ENCODE peak calls at places on chromosome 22, in six cellular contexts. One of them, this sample, is unnamed.
A peak's percentile ranks its signal among the peaks of the same experiment; 100 is the strongest.

GRCh38 chr22:46617250-46618103 is 2.7 kb upstream of the GRAMD4 start:
- DNase-seq in posterior cingulate gyrus: no peak
- DNase-seq in activated T-helper 1 cell treated with anti-CD3 and anti-CD28 coated beads, Interleukin-2, amount 50 U/mL, for 16 hours: no peak
- DNase-seq in ELR: no peak
- DNase-seq in GM23338: no peak
- DNase-seq in HFFc6: peak; percentile 7
- DNase-seq in this sample: no peak

GRCh38 chr22:30344447-30345200 is 12.1 kb downstream of the SF3A1 start:
- DNase-seq in GM23338: no peak
- DNase-seq in posterior cingulate gyrus: peak; percentile 62
- DNase-seq in HFFc6: no peak
- DNase-seq in activated T-helper 1 cell treated with anti-CD3 and anti-CD28 coated beads, Interleukin-2, amount 50 U/mL, for 16 hours: no peak
- DNase-seq in ELR: no peak
- DNase-seq in this sample: no peak

GRCh38 chr22:42156597-42156996 is 26.0 kb upstream of the CYP2D6 start:
- DNase-seq in ELR: no peak
- DNase-seq in activated T-helper 1 cell treated with anti-CD3 and anti-CD28 coated beads, Interleukin-2, amount 50 U/mL, for 16 hours: no peak
- DNase-seq in posterior cingulate gyrus: peak; percentile 3
- DNase-seq in GM23338: no peak
- DNase-seq in HFFc6: no peak
- DNase-seq in this sample: no peak

GRCh38 chr22:20384865-20385264 is 9.1 kb upstream of the ZNF74 start:
- DNase-seq in ELR: no peak
- DNase-seq in GM23338: no peak
- DNase-seq in HFFc6: no peak
- DNase-seq in posterior cingulate gyrus: no peak
- DNase-seq in activated T-helper 1 cell treated with anti-CD3 and anti-CD28 coated beads, Interleukin-2, amount 50 U/mL, for 16 hours: no peak
- DNase-seq in this sample: no peak

GRCh38 chr22:30865656-30866055 is 102.9 kb downstream of the MORC2 start:
- DNase-seq in GM23338: no peak
- DNase-seq in activated T-helper 1 cell treated with anti-CD3 and anti-CD28 coated beads, Interleukin-2, amount 50 U/mL, for 16 hours: no peak
- DNase-seq in ELR: no peak
- DNase-seq in HFFc6: no peak
- DNase-seq in posterior cingulate gyrus: peak; percentile 21
- DNase-seq in this sample: no peak

GRCh38 chr22:17057959-17058814 is 26.6 kb upstream of the IL17RA start:
- DNase-seq in ELR: peak; percentile 68
- DNase-seq in posterior cingulate gyrus: peak; percentile 94
- DNase-seq in GM23338: peak; percentile 81
- DNase-seq in HFFc6: peak; percentile 71
- DNase-seq in activated T-helper 1 cell treated with anti-CD3 and anti-CD28 coated beads, Interleukin-2, amount 50 U/mL, for 16 hours: no peak
- DNase-seq in this sample: peak; percentile 48

GRCh38 chr22:48621085-48621484 is 1206.6 kb downstream of the BRD1 start:
- DNase-seq in GM23338: no peak
- DNase-seq in ELR: no peak
- DNase-seq in posterior cingulate gyrus: no peak
- DNase-seq in activated T-helper 1 cell treated with anti-CD3 and anti-CD28 coated beads, Interleukin-2, amount 50 U/mL, for 16 hours: no peak
- DNase-seq in HFFc6: no peak
- DNase-seq in this sample: no peak

GRCh38 chr22:46416537-46417267 is 81.2 kb downstream of the TRMU start:
- DNase-seq in GM23338: no peak
- DNase-seq in ELR: no peak
- DNase-seq in activated T-helper 1 cell treated with anti-CD3 and anti-CD28 coated beads, Interleukin-2, amount 50 U/mL, for 16 hours: no peak
- DNase-seq in posterior cingulate gyrus: no peak
- DNase-seq in HFFc6: no peak
- DNase-seq in this sample: no peak

GRCh38 chr22:50058338-50059184 is 463 bp upstream of the TTLL8 start:
- DNase-seq in activated T-helper 1 cell treated with anti-CD3 and anti-CD28 coated beads, Interleukin-2, amount 50 U/mL, for 16 hours: no peak
- DNase-seq in ELR: no peak
- DNase-seq in HFFc6: no peak
- DNase-seq in posterior cingulate gyrus: no peak
- DNase-seq in GM23338: no peak
- DNase-seq in this sample: no peak

GRCh38 chr22:19811811-19812771 is 42.6 kb downstream of the GNB1L start:
- DNase-seq in GM23338: no peak
- DNase-seq in posterior cingulate gyrus: peak; percentile 88
- DNase-seq in ELR: no peak
- DNase-seq in activated T-helper 1 cell treated with anti-CD3 and anti-CD28 coated beads, Interleukin-2, amount 50 U/mL, for 16 hours: no peak
- DNase-seq in HFFc6: no peak
- DNase-seq in this sample: no peak

GRCh38 chr22:35589071-35589735 is 27.9 kb downstream of the MB start:
- DNase-seq in ELR: peak; percentile 99
- DNase-seq in HFFc6: peak; percentile 98
- DNase-seq in activated T-helper 1 cell treated with anti-CD3 and anti-CD28 coated beads, Interleukin-2, amount 50 U/mL, for 16 hours: no peak
- DNase-seq in GM23338: no peak
- DNase-seq in posterior cingulate gyrus: no peak
- DNase-seq in this sample: peak; percentile 43

GRCh38 chr22:44360686-44361381 is 48.1 kb upstream of the SHISAL1 start:
- DNase-seq in GM23338: peak; percentile 50
- DNase-seq in activated T-helper 1 cell treated with anti-CD3 and anti-CD28 coated beads, Interleukin-2, amount 50 U/mL, for 16 hours: no peak
- DNase-seq in ELR: peak; percentile 74
- DNase-seq in HFFc6: peak; percentile 75
- DNase-seq in posterior cingulate gyrus: peak; percentile 69
- DNase-seq in this sample: peak; percentile 73

GRCh38 chr22:30604723-30605122 is 2.3 kb upstream of the TCN2 start:
- DNase-seq in HFFc6: no peak
- DNase-seq in activated T-helper 1 cell treated with anti-CD3 and anti-CD28 coated beads, Interleukin-2, amount 50 U/mL, for 16 hours: no peak
- DNase-seq in posterior cingulate gyrus: peak; percentile 10
- DNase-seq in ELR: no peak
- DNase-seq in GM23338: no peak
- DNase-seq in this sample: no peak

GRCh38 chr22:27930246-27931060 is 11.4 kb upstream of the PITPNB start:
- DNase-seq in GM23338: peak; percentile 8
- DNase-seq in activated T-helper 1 cell treated with anti-CD3 and anti-CD28 coated beads, Interleukin-2, amount 50 U/mL, for 16 hours: no peak
- DNase-seq in HFFc6: peak; percentile 15
- DNase-seq in ELR: no peak
- DNase-seq in posterior cingulate gyrus: no peak
- DNase-seq in this sample: no peak

GRCh38 chr22:47178339-47178738 is 415.9 kb downstream of the TBC1D22A start:
- DNase-seq in posterior cingulate gyrus: no peak
- DNase-seq in HFFc6: no peak
- DNase-seq in ELR: no peak
- DNase-seq in GM23338: no peak
- DNase-seq in activated T-helper 1 cell treated with anti-CD3 and anti-CD28 coated beads, Interleukin-2, amount 50 U/mL, for 16 hours: no peak
- DNase-seq in this sample: no peak

GRCh38 chr22:21791635-21792625 is 56.3 kb upstream of the YPEL1 start:
- DNase-seq in GM23338: no peak
- DNase-seq in activated T-helper 1 cell treated with anti-CD3 and anti-CD28 coated beads, Interleukin-2, amount 50 U/mL, for 16 hours: no peak
- DNase-seq in posterior cingulate gyrus: no peak
- DNase-seq in ELR: peak; percentile 8
- DNase-seq in HFFc6: no peak
- DNase-seq in this sample: peak; percentile 38

GRCh38 chr22:48750826-48751440 is 1076.7 kb downstream of the BRD1 start:
- DNase-seq in GM23338: no peak
- DNase-seq in posterior cingulate gyrus: peak; percentile 62
- DNase-seq in HFFc6: no peak
- DNase-seq in ELR: no peak
- DNase-seq in activated T-helper 1 cell treated with anti-CD3 and anti-CD28 coated beads, Interleukin-2, amount 50 U/mL, for 16 hours: no peak
- DNase-seq in this sample: no peak

GRCh38 chr22:44933829-44934735 is 75.7 kb downstream of the PHF21B start:
- DNase-seq in GM23338: no peak
- DNase-seq in posterior cingulate gyrus: peak; percentile 75
- DNase-seq in activated T-helper 1 cell treated with anti-CD3 and anti-CD28 coated beads, Interleukin-2, amount 50 U/mL, for 16 hours: no peak
- DNase-seq in ELR: no peak
- DNase-seq in HFFc6: no peak
- DNase-seq in this sample: no peak

GRCh38 chr22:35274154-35274871 is 17.0 kb downstream of the HMGXB4 start:
- DNase-seq in HFFc6: no peak
- DNase-seq in GM23338: no peak
- DNase-seq in activated T-helper 1 cell treated with anti-CD3 and anti-CD28 coated beads, Interleukin-2, amount 50 U/mL, for 16 hours: no peak
- DNase-seq in posterior cingulate gyrus: no peak
- DNase-seq in ELR: peak; percentile 11
- DNase-seq in this sample: no peak

GRCh38 chr22:37284807-37285355 is 2.6 kb downstream of the CYTH4 start:
- DNase-seq in GM23338: no peak
- DNase-seq in activated T-helper 1 cell treated with anti-CD3 and anti-CD28 coated beads, Interleukin-2, amount 50 U/mL, for 16 hours: no peak
- DNase-seq in ELR: no peak
- DNase-seq in posterior cingulate gyrus: no peak
- DNase-seq in HFFc6: no peak
- DNase-seq in this sample: peak; percentile 34

GRCh38 chr22:32625985-32626384 is 151.4 kb downstream of the FBXO7 start:
- DNase-seq in GM23338: no peak
- DNase-seq in activated T-helper 1 cell treated with anti-CD3 and anti-CD28 coated beads, Interleukin-2, amount 50 U/mL, for 16 hours: no peak
- DNase-seq in ELR: no peak
- DNase-seq in posterior cingulate gyrus: no peak
- DNase-seq in HFFc6: no peak
- DNase-seq in this sample: peak; percentile 50

GRCh38 chr22:17797721-17798559 is 23.7 kb upstream of the BID start:
- DNase-seq in posterior cingulate gyrus: no peak
- DNase-seq in HFFc6: no peak
- DNase-seq in GM23338: no peak
- DNase-seq in activated T-helper 1 cell treated with anti-CD3 and anti-CD28 coated beads, Interleukin-2, amount 50 U/mL, for 16 hours: no peak
- DNase-seq in ELR: no peak
- DNase-seq in this sample: no peak

GRCh38 chr22:44638966-44639739 is 62.9 kb upstream of the PRR5 start:
- DNase-seq in GM23338: no peak
- DNase-seq in ELR: no peak
- DNase-seq in activated T-helper 1 cell treated with anti-CD3 and anti-CD28 coated beads, Interleukin-2, amount 50 U/mL, for 16 hours: no peak
- DNase-seq in posterior cingulate gyrus: no peak
- DNase-seq in HFFc6: peak; percentile 12
- DNase-seq in this sample: peak; percentile 55

GRCh38 chr22:48588151-48588880 is 1239.4 kb downstream of the BRD1 start:
- DNase-seq in activated T-helper 1 cell treated with anti-CD3 and anti-CD28 coated beads, Interleukin-2, amount 50 U/mL, for 16 hours: no peak
- DNase-seq in HFFc6: no peak
- DNase-seq in ELR: no peak
- DNase-seq in GM23338: no peak
- DNase-seq in posterior cingulate gyrus: peak; percentile 68
- DNase-seq in this sample: no peak

GRCh38 chr22:42368379-42369249 is 63.6 kb downstream of the NFAM1 start:
- DNase-seq in activated T-helper 1 cell treated with anti-CD3 and anti-CD28 coated beads, Interleukin-2, amount 50 U/mL, for 16 hours: no peak
- DNase-seq in GM23338: peak; percentile 92
- DNase-seq in HFFc6: no peak
- DNase-seq in ELR: no peak
- DNase-seq in posterior cingulate gyrus: peak; percentile 87
- DNase-seq in this sample: no peak

GRCh38 chr22:29073618-29074275 is 912 bp downstream of the KREMEN1 start:
- DNase-seq in GM23338: peak; percentile 83
- DNase-seq in HFFc6: no peak
- DNase-seq in activated T-helper 1 cell treated with anti-CD3 and anti-CD28 coated beads, Interleukin-2, amount 50 U/mL, for 16 hours: no peak
- DNase-seq in ELR: peak; percentile 34
- DNase-seq in posterior cingulate gyrus: peak; percentile 83
- DNase-seq in this sample: no peak

GRCh38 chr22:49077036-49077393 is 750.7 kb downstream of the BRD1 start:
- DNase-seq in activated T-helper 1 cell treated with anti-CD3 and anti-CD28 coated beads, Interleukin-2, amount 50 U/mL, for 16 hours: no peak
- DNase-seq in posterior cingulate gyrus: peak; percentile 50
- DNase-seq in HFFc6: no peak
- DNase-seq in ELR: no peak
- DNase-seq in GM23338: no peak
- DNase-seq in this sample: no peak

GRCh38 chr22:36194971-36195370 is 6.6 kb downstream of the APOL4 start:
- DNase-seq in HFFc6: peak; percentile 65
- DNase-seq in GM23338: peak; percentile 82
- DNase-seq in ELR: peak; percentile 73
- DNase-seq in posterior cingulate gyrus: peak; percentile 92
- DNase-seq in activated T-helper 1 cell treated with anti-CD3 and anti-CD28 coated beads, Interleukin-2, amount 50 U/mL, for 16 hours: no peak
- DNase-seq in this sample: peak; percentile 79

GRCh38 chr22:44147821-44148574 is 32.7 kb upstream of the PARVG start:
- DNase-seq in ELR: no peak
- DNase-seq in activated T-helper 1 cell treated with anti-CD3 and anti-CD28 coated beads, Interleukin-2, amount 50 U/mL, for 16 hours: no peak
- DNase-seq in posterior cingulate gyrus: no peak
- DNase-seq in GM23338: peak; percentile 97
- DNase-seq in HFFc6: no peak
- DNase-seq in this sample: no peak

GRCh38 chr22:30017375-30017774 is 62.9 kb upstream of the HORMAD2 start:
- DNase-seq in posterior cingulate gyrus: no peak
- DNase-seq in ELR: peak; percentile 63
- DNase-seq in GM23338: no peak
- DNase-seq in HFFc6: peak; percentile 42
- DNase-seq in activated T-helper 1 cell treated with anti-CD3 and anti-CD28 coated beads, Interleukin-2, amount 50 U/mL, for 16 hours: no peak
- DNase-seq in this sample: peak; percentile 55

GRCh38 chr22:39956932-39957664 is 3.1 kb upstream of the TMA7B start:
- DNase-seq in ELR: no peak
- DNase-seq in GM23338: no peak
- DNase-seq in posterior cingulate gyrus: no peak
- DNase-seq in HFFc6: no peak
- DNase-seq in activated T-helper 1 cell treated with anti-CD3 and anti-CD28 coated beads, Interleukin-2, amount 50 U/mL, for 16 hours: no peak
- DNase-seq in this sample: no peak

GRCh38 chr22:50179937-50180726 is 5.6 kb upstream of the TRABD start:
- DNase-seq in GM23338: no peak
- DNase-seq in HFFc6: no peak
- DNase-seq in activated T-helper 1 cell treated with anti-CD3 and anti-CD28 coated beads, Interleukin-2, amount 50 U/mL, for 16 hours: no peak
- DNase-seq in posterior cingulate gyrus: peak; percentile 69
- DNase-seq in ELR: no peak
- DNase-seq in this sample: no peak

GRCh38 chr22:37880668-37881440 is 25.2 kb upstream of the MICALL1 start:
- DNase-seq in HFFc6: peak; percentile 48
- DNase-seq in activated T-helper 1 cell treated with anti-CD3 and anti-CD28 coated beads, Interleukin-2, amount 50 U/mL, for 16 hours: no peak
- DNase-seq in GM23338: no peak
- DNase-seq in ELR: peak; percentile 73
- DNase-seq in posterior cingulate gyrus: peak; percentile 94
- DNase-seq in this sample: peak; percentile 80

GRCh38 chr22:39952347-39952746 is 7.8 kb upstream of the TMA7B start:
- DNase-seq in GM23338: no peak
- DNase-seq in ELR: no peak
- DNase-seq in HFFc6: no peak
- DNase-seq in activated T-helper 1 cell treated with anti-CD3 and anti-CD28 coated beads, Interleukin-2, amount 50 U/mL, for 16 hours: no peak
- DNase-seq in posterior cingulate gyrus: no peak
- DNase-seq in this sample: no peak

GRCh38 chr22:21000215-21000986 is 1.5 kb downstream of the THAP7 start:
- DNase-seq in HFFc6: no peak
- DNase-seq in posterior cingulate gyrus: no peak
- DNase-seq in ELR: no peak
- DNase-seq in GM23338: no peak
- DNase-seq in activated T-helper 1 cell treated with anti-CD3 and anti-CD28 coated beads, Interleukin-2, amount 50 U/mL, for 16 hours: no peak
- DNase-seq in this sample: peak; percentile 41